ENCODE peak calls at places on chromosomes 16 and 17, in five cellular contexts. O is thoracic aorta, B is tibial artery, E is cardiac fibroblast, H is brain microvascular endothelial cell. D is an unnamed sample.

GRCh38 chr17:31593806-31594205 is 202.3 kb downstream of the RAB11FIP4 start:
- DNase-seq in O (no peak), B (no peak), H (peak), E (no peak), D (no peak)

GRCh38 chr16:27085182-27085581 is 18.5 kb downstream of the C16orf82 start:
- DNase-seq in O (no peak), B (no peak), E (no peak), H (no peak), D (no peak)

GRCh38 chr16:3047387-3047720 is 993 bp downstream of the MMP25 start:
- DNase-seq in O (no peak), E (no peak), B (no peak), H (no peak), D (no peak)

GRCh38 chr16:11183035-11183812 is 72.8 kb downstream of the SOCS1 start:
- DNase-seq in B (no peak), H (no peak), O (no peak), E (no peak), D (no peak)

GRCh38 chr17:3865166-3865565 is 19.1 kb upstream of the NCBP3 start:
- DNase-seq in O (no peak), E (no peak), B (no peak), H (peak), D (no peak)

GRCh38 chr17:65356524-65356923 is 204.9 kb downstream of the AXIN2 start:
- DNase-seq in E (no peak), B (no peak), H (no peak), O (no peak), D (no peak)

GRCh38 chr17:15649861-15650391 is 30.4 kb upstream of the FBXW10B start:
- DNase-seq in H (peak), B (peak), E (peak), O (no peak), D (no peak)

GRCh38 chr17:16935241-16935663 is 36.7 kb downstream of the TNFRSF13B start:
- DNase-seq in H (no peak), B (no peak), E (no peak), O (no peak), D (no peak)

GRCh38 chr16:75627856-75628255 is 4.8 kb upstream of the ADAT1 start:
- DNase-seq in B (no peak), H (peak), E (peak), O (no peak), D (no peak)

GRCh38 chr17:66076546-66077190 is 115.3 kb downstream of the CEP112 start:
- DNase-seq in B (no peak), H (peak), O (no peak), E (no peak), D (no peak)

GRCh38 chr17:64017381-64017980 is 3.0 kb downstream of the ICAM2 start:
- DNase-seq in B (no peak), H (no peak), O (no peak), E (no peak), D (no peak)
- H3K4me3 ChIP-seq in B (no peak), H (no peak), O (no peak), E (no peak), D (no peak)

GRCh38 chr17:75679706-75680201 is 12.6 kb downstream of the SAP30BP start:
- DNase-seq in E (peak), B (no peak), O (no peak), H (no peak), D (no peak)
- TF ChIP-seq CTCF in E (peak), B (no peak), O (no peak), H (peak), D (no peak)

DNA sequence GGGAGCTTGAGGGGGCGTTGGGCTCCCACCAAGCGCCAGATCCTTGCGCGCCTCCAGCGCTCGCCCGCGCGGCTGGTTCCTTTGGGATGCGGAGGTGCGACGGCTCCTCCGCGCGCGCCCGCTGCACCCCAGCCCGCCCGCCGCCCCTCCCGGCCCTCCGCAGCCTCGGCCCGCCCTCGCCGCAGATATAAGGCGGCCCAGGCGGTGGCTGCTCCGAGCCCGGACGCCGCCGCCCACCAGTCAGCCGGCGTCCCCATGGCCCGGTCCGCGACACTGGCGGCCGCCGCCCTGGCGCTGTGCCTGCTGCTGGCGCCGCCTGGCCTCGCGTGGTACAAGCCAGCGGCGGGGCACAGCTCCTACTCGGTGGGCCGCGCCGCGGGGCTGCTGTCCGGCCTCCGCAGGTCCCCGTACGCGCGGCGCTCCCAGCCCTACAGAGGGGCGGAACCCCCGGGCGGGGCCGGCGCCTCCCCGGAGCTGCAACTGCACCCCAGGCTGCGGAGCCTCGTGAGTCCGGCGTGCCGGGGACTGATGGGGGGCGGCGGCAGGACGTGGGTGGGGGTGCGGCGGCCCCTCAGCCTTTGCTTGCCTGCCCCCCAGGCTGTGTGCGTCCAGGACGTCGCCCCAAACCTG is at the start of gene NPB:
- DNase-seq in O (no peak), E (no peak), B (no peak), H (no peak), D (no peak)
- H3K4me3 ChIP-seq in O (peak), E (peak), B (peak), H (peak), D (no peak)

DNA sequence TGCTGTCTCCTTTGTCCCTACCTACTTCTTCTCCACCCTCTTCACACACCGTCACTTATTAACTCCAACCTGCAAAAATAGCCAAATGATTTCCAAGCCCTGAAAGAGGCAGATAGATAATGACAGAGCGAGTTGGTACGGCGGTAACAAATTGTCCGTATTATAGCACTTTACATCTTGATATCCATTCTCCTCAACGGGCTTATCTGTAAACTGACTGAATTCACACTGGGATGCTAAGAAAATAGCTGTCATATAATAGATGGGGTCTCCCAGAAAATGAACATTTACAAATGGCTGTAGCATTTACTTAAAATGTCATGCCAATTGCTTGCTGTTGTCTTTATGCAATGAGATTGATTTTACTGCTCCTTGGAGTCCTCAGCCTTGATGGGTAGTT is 225.8 kb upstream of the SDK2 start:
- DNase-seq in H (no peak), B (no peak), E (no peak), O (no peak), D (no peak)
- TF ChIP-seq CTCF in H (no peak), B (no peak), E (no peak), O (no peak), D (no peak)

GRCh38 chr17:50117202-50118040 is 12.5 kb downstream of the SAMD14 start:
- DNase-seq in E (peak), H (no peak), B (no peak), O (no peak), D (no peak)
- H3K4me3 ChIP-seq in E (no peak), H (no peak), B (peak), O (peak), D (no peak)

DNA sequence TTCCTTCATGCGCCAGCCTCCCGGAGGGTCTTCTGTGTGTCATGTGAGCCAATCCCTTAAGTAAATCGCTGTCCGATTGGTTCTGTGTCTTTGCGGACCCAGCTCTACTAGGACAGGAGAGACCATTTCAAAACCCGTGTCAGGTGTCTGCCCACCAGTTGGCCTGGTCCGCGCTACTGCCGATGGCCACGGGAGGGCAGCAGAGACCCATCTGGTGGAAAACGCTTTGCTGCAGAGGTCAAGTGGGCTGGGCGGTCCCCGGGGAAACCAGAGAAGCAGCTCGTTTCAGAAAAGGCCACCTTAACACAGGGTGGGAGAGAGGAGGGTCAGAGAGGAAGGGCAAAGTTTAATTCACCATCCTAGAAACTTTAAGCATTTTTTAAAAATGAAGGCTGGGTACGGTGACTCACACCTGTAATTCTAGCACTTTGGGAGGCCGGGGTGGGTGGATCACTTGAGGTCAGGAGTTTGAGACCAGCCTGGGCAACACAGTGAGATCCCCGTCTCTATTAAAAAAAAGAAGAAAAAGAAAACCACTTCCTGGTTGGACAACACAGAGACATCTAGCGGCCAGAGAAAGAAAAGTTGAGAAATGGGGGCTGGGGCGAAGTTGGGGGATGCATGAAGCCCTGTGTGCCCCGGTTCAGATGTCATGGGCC is 2.8 kb upstream of the CIBAR2 start:
- DNase-seq in E (peak), H (peak), O (peak), B (peak), D (peak)
- TF ChIP-seq CTCF in E (peak), H (peak), O (peak), B (peak), D (peak)

GRCh38 chr17:38710603-38710962 is 5.5 kb downstream of the MLLT6 start:
- DNase-seq in B (no peak), E (no peak), H (no peak), O (no peak), D (no peak)

GRCh38 chr17:38711792-38712571 is 6.9 kb downstream of the MLLT6 start:
- DNase-seq in H (no peak), E (no peak), O (no peak), B (no peak), D (no peak)

GRCh38 chr17:38709104-38709820 is 4.2 kb downstream of the MLLT6 start:
- DNase-seq in O (no peak), H (no peak), B (no peak), E (no peak), D (no peak)

GRCh38 chr17:38710985-38711384 is 5.9 kb downstream of the MLLT6 start:
- DNase-seq in E (no peak), O (no peak), H (no peak), B (no peak), D (no peak)

DNA sequence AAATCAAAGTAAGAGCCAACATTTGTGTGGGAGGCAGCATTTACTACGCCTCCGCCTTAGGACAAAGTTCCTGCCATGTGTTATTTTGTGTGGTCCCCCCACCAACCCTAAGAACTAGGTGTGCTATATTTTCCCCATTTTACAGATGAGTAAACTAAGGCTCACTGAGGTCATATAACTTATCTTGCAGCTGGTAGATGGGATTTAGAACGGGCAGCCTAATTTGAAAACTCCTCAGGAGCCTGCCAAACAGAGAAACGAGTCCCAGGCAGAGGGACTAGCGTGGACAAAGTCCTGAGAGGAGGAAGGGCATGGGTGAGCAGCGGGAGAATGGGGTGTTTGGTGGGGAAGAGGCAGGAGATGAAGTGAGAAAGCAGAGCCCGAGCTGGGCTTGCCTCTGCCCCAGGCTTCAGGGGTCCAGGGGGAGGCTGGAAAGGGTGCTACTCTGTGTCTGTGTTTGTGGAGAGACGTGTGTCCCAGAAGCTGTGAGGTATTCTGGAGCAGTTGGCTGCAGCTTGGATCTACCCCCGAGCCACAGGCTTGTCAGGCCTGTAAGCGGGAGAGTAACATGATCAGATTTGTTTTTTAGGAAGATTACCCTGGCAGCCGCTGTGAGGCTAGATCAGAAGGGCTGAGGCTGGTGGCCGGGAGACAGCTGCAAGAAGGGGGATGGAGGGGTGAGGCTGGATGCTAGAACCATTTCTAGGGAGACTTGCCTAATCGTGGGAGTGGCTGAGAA is 5.0 kb downstream of the MLLT6 start:
- DNase-seq in H (no peak), E (no peak), B (no peak), O (no peak), D (no peak)
- H3K4me3 ChIP-seq in H (no peak), E (no peak), B (no peak), O (no peak), D (no peak)

GRCh38 chr16:88060524-88061219 is 109.4 kb downstream of the BANP start:
- DNase-seq in H (no peak), E (no peak), O (no peak), B (no peak), D (no peak)
- TF ChIP-seq CTCF in H (no peak), E (no peak), O (no peak), B (no peak), D (peak)

DNA sequence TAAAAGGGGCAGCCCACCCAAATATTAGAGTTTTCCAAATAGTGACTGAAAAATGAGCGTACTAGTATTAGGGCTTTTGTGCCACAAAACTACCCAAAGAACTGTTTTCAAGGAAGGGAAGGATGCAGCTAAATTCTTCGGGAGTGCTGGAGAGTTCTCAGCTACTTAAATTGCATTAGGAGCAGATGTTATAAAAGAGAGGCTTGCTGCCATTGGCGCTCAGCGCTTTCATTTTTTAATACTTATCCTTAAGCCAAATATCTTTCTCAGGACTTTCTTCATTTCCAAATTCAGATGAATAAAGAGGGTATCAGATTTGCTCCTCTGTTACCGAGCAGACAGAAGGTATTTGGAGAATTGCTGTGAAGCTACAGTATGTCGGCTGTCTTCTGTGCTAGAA is 47.3 kb upstream of the CLEC18A start:
- DNase-seq in H (no peak), E (no peak), B (no peak), O (no peak), D (no peak)
- H3K4me3 ChIP-seq in H (no peak), E (no peak), B (peak), O (peak), D (no peak)

DNA sequence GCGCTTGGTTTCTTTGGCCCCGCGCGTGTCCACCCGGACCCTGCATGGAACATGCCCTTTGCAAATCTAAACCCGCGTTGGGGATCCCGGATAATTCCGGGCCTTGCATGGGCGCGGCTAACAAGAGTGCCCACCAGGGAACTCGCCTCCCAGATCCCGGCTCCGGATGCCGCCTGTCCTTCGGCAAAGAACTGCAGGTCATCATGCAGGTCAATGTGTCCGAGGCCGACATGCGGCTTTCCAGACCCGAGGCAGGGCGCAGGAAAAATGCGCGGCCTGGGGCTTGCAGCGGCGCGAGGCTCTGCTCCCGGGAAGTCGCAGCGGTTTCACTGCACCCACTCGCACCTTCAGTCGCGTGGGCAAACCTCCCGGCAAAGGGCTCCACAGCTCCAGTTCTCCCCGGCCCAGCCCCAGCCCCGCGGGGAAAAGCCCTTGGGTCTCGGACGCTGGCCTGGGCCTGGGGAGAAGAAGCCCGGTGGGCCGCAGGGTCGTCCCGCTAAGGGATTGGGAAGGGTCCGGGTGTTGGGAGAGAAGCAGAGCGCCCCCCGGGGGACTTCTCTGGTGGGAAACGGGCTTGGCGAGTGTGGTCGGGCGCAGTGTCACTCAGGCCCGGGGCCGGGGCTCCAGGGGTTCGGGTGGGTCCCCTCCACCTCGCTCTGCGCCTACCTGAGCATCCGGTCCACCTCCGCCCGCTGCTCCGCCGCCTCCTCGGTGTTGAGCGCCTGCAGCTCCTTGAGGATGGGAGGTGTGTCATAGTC is 805 bp downstream of the HNF1B start:
- DNase-seq in H (no peak), B (no peak), O (no peak), E (no peak), D (no peak)
- TF ChIP-seq CTCF in H (no peak), B (no peak), O (no peak), E (no peak), D (no peak)